ENCODE peak calls at places on chromosomes 5 and 9, in five cellular contexts. Q is kidney epithelial cell, R is uterus, S is fibroblast of mammary gland, W is AG10803. I is an unnamed sample.

GRCh38 chr5:62296998-62297397 is 9.0 kb upstream of the KIF2A start:
- DNase-seq in W (no peak), Q (no peak), S (no peak), R (no peak), I (no peak)

GRCh38 chr5:134289509-134290113 is 63.7 kb upstream of the PPP2CA start:
- DNase-seq in R (peak; percentile 35), Q (peak; percentile 19), S (peak; percentile 85), W (peak; percentile 77), I (peak; percentile 40)

GRCh38 chr5:93606384-93606752 is 23.3 kb downstream of the NR2F1 start:
- DNase-seq in Q (no peak), R (no peak), W (no peak), S (no peak), I (no peak)

GRCh38 chr5:134070648-134070978 is 43.9 kb upstream of the TCF7 start:
- DNase-seq in R (no peak), Q (no peak), W (no peak), S (peak; percentile 40), I (no peak)

GRCh38 chr5:101425345-101425744 is 522.3 kb upstream of the ST8SIA4 start:
- DNase-seq in Q (no peak), R (no peak), S (peak; percentile 82), W (peak; percentile 60), I (no peak)

GRCh38 chr9:72703574-72703973 is 182.2 kb downstream of the TMC1 start:
- DNase-seq in R (no peak), W (peak; percentile 45), S (peak; percentile 26), Q (no peak), I (no peak)

GRCh38 chr5:64693636-64694035 is 3.3 kb downstream of the SHISAL2B start:
- DNase-seq in S (no peak), Q (peak; percentile 10), W (no peak), R (no peak), I (no peak)

GRCh38 chr5:113678924-113679575 is 165.6 kb downstream of the YTHDC2 start:
- DNase-seq in Q (no peak), R (no peak), S (peak; percentile 50), W (peak; percentile 34), I (peak; percentile 24)

GRCh38 chr9:114033397-114034103 is 44.5 kb downstream of the AMBP start:
- DNase-seq in W (no peak), S (peak; percentile 16), R (peak; percentile 44), Q (no peak), I (no peak)

GRCh38 chr5:167894631-167895472 is 396.6 kb upstream of the WWC1 start:
- DNase-seq in S (no peak), R (no peak), Q (no peak), W (no peak), I (no peak)

GRCh38 chr5:20113031-20113685 is 125.2 kb upstream of the CDH18 start:
- DNase-seq in S (no peak), R (no peak), W (no peak), Q (no peak), I (no peak)

GRCh38 chr5:148482697-148483462 is 99.1 kb downstream of the FBXO38 start:
- DNase-seq in Q (no peak), S (peak; percentile 53), R (peak; percentile 20), W (peak; percentile 40), I (no peak)

GRCh38 chr9:9612270-9612669 is 1000.5 kb downstream of the PTPRD start:
- DNase-seq in Q (no peak), S (no peak), W (no peak), R (no peak), I (no peak)

GRCh38 chr5:176845392-176845713 is 35.0 kb downstream of the UNC5A start:
- DNase-seq in S (no peak), W (no peak), R (no peak), Q (no peak), I (no peak)

GRCh38 chr5:132265336-132266030 is 8.0 kb downstream of the PDLIM4 start:
- DNase-seq in S (peak; percentile 93), R (peak; percentile 84), W (peak; percentile 97), Q (peak; percentile 89), I (peak; percentile 96)

GRCh38 chr5:109693535-109694152 is 3.9 kb downstream of the MAN2A1 start:
- DNase-seq in Q (no peak), R (no peak), W (peak; percentile 57), S (peak; percentile 56), I (no peak)

GRCh38 chr9:103898550-103898949 is 195.6 kb upstream of the SMC2 start:
- DNase-seq in Q (no peak), S (no peak), R (no peak), W (no peak), I (no peak)

GRCh38 chr5:102796481-102796880 is 41.4 kb downstream of the PAM start:
- DNase-seq in Q (no peak), R (no peak), S (peak; percentile 15), W (peak; percentile 18), I (no peak)

GRCh38 chr9:111036068-111036789 is 2.0 kb downstream of the LPAR1 start:
- DNase-seq in R (peak; percentile 64), Q (no peak), S (peak; percentile 82), W (peak; percentile 66), I (no peak)

GRCh38 chr5:34035732-34036131 is 7.3 kb downstream of the C1QTNF3 start:
- DNase-seq in R (no peak), W (no peak), S (no peak), Q (no peak), I (no peak)

GRCh38 chr9:114081441-114082016 is 3.4 kb upstream of the AMBP start:
- DNase-seq in Q (no peak), R (no peak), S (no peak), W (no peak), I (no peak)

GRCh38 chr9:128065907-128066712 is 1.0 kb downstream of the NAIF1 start:
- DNase-seq in W (no peak), Q (no peak), R (no peak), S (no peak), I (no peak)

GRCh38 chr5:95731571-95732554 is 727 bp downstream of the RHOBTB3 start:
- DNase-seq in W (peak; percentile 52), Q (no peak), S (peak; percentile 44), R (peak; percentile 49), I (no peak)

GRCh38 chr9:13020706-13021105 is 245.9 kb downstream of the LURAP1L start:
- DNase-seq in S (no peak), W (no peak), Q (no peak), R (no peak), I (no peak)

GRCh38 chr9:107246259-107247254 is 36.5 kb upstream of the RAD23B start:
- DNase-seq in Q (no peak), W (no peak), R (no peak), S (peak; percentile 32), I (no peak)

GRCh38 chr9:110180713-110181434 is 27.1 kb downstream of the C9orf152 start:
- DNase-seq in R (peak; percentile 55), S (peak; percentile 90), Q (no peak), W (no peak), I (peak; percentile 11)

GRCh38 chr9:5052858-5053257 is 67.8 kb downstream of the JAK2 start:
- DNase-seq in R (no peak), W (peak; percentile 42), Q (no peak), S (peak; percentile 68), I (peak; percentile 10)

GRCh38 chr9:121725008-121725795 is 73.8 kb downstream of the DAB2IP start:
- DNase-seq in W (peak; percentile 100), R (peak; percentile 97), S (peak; percentile 99), Q (no peak), I (peak; percentile 98)

GRCh38 chr5:173501271-173501670 is 115.2 kb downstream of the BOD1 start:
- DNase-seq in Q (no peak), S (no peak), W (no peak), R (no peak), I (no peak)

GRCh38 chr5:146003852-146004251 is 67.5 kb downstream of the SH3RF2 start:
- DNase-seq in Q (no peak), S (no peak), R (no peak), W (no peak), I (no peak)

GRCh38 chr9:22446589-22446949 is at the start of gene DMRTA1:
- DNase-seq in S (peak; percentile 48), R (peak; percentile 85), W (peak; percentile 32), Q (no peak), I (no peak)

GRCh38 chr9:714675-715074 is 126.8 kb upstream of the DMRT1 start:
- DNase-seq in S (peak; percentile 19), R (no peak), Q (no peak), W (no peak), I (no peak)

GRCh38 chr9:92668746-92669526 is 995 bp downstream of the IPPK start:
- DNase-seq in W (peak; percentile 68), Q (peak; percentile 21), R (no peak), S (peak; percentile 51), I (no peak)

GRCh38 chr5:94908889-94909480 is 290.5 kb downstream of the SLF1 start:
- DNase-seq in Q (no peak), S (peak; percentile 60), W (peak; percentile 41), R (no peak), I (peak; percentile 19)

GRCh38 chr5:139760066-139761056 is 35.2 kb upstream of the PSD2 start:
- DNase-seq in Q (no peak), S (peak; percentile 36), W (peak; percentile 34), R (no peak), I (no peak)

GRCh38 chr9:114525505-114525904 is 20.2 kb upstream of the WHRN start:
- DNase-seq in Q (no peak), W (peak; percentile 71), S (peak; percentile 69), R (no peak), I (no peak)

DNA sequence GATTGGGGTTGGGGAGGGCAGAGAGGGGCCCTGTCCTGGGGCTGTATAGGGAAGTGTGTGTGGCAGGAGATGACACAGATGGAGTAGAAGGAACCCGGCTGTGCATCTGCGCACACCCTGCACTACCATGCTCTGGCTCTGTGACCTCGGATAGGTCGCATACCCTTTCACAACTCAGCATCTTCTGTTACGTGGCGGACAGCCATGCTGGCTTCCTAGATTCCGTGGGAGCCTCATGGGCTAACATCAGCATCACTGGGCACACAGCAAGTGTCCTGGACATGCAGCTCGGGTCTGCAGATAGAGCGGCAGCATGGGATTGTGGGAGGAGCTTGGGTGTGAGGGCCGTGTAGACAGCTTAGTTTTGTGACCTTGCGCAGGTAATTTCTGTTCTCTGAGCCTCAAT is 9.2 kb downstream of the ARPC5L start:
- DNase-seq in R (no peak), W (no peak), Q (no peak), S (no peak), I (no peak)
- H3K4me3 ChIP-seq in R (no peak overlapping the region), W (peak overlapping the region; percentile 87), Q (no peak overlapping the region), S (peak overlapping the region; percentile 93), I (peak overlapping the region; percentile 96)

DNA sequence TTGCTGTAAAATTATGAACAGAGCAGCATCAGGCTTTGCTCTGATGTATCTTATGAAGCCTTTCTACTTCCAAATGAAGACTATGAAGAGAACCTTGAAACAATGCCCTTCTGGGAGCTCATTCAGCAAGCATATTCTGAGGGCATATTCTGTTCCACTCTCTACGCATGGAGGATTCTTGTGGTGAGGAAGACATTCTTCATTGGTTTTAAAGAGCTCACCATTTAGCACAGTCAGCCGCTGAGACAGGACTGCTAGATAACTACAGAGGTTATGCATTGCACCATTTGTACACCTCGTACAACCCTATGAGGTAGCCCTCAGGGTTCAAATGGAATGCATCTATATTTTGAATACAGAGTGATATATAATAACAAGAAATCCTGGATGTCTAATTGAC is 61.0 kb downstream of the INVS start:
- DNase-seq in Q (peak; percentile 47), W (no peak), S (no peak), R (no peak), I (no peak)
- TF ChIP-seq CTCF in Q (no peak), W (no peak), S (no peak), R (no peak), I (no peak)

GRCh38 chr9:69193685-69194032 is 19.6 kb downstream of the TJP2 start:
- DNase-seq in R (no peak), S (no peak), W (no peak), Q (no peak), I (no peak)
- H3K4me3 ChIP-seq in R (no peak overlapping the region), S (no peak overlapping the region), W (no peak overlapping the region), Q (no peak overlapping the region), I (no peak overlapping the region)

GRCh38 chr9:137449081-137449844 is 8.1 kb upstream of the ENTPD8 start:
- DNase-seq in R (no peak), W (no peak), S (no peak), Q (no peak), I (no peak)
- TF ChIP-seq CTCF in R (no peak), W (no peak), S (no peak), Q (no peak), I (no peak)